ENCODE peak calls at places on chromosome 19, in five cellular contexts. S is GM23248; X is WERI-Rb-1; T is CD4-positive, CD25-positive, alpha-beta regulatory T cell; P is mammary epithelial cell. V is an unnamed sample. For H3K36me3, the result is how much of the 10 kb centered on the place peaks cover.

GRCh38 chr19:17671906-17672305 is 16.2 kb downstream of the UNC13A start:
- DNase-seq in S (peak), P (peak), T (no peak), X (peak), V (peak)

GRCh38 chr19:53519431-53519830 is 18.5 kb upstream of the ZNF331 start:
- DNase-seq in T (no peak), P (no peak), X (no peak), S (peak), V (no peak)

GRCh38 chr19:39858541-39858940 is 12.4 kb upstream of the FBL start:
- DNase-seq in T (no peak), S (no peak), X (no peak), P (no peak), V (no peak)

GRCh38 chr19:51407631-51408131 is 9.8 kb downstream of the SIGLEC10 start:
- DNase-seq in P (peak), S (peak), X (peak), T (no peak), V (no peak)

GRCh38 chr19:30165228-30165813 is 206.9 kb upstream of the ZNF536 start:
- DNase-seq in T (no peak), P (no peak), S (no peak), X (no peak), V (no peak)

GRCh38 chr19:18751571-18751970 is 39.5 kb downstream of the COMP start:
- DNase-seq in X (no peak), T (no peak), P (no peak), S (no peak), V (no peak)

GRCh38 chr19:29837448-29837961 is 25.7 kb downstream of the CCNE1 start:
- DNase-seq in S (no peak), T (peak), P (no peak), X (no peak), V (no peak)

GRCh38 chr19:17079710-17080440 is 4.3 kb downstream of the MYO9B start:
- DNase-seq in S (peak), P (peak), X (peak), T (peak), V (peak)

GRCh38 chr19:12159773-12160414 is 3.0 kb upstream of the ZNF136 start:
- DNase-seq in T (no peak), X (no peak), S (no peak), P (no peak), V (no peak)

GRCh38 chr19:35009424-35010415 is 9.6 kb downstream of the GRAMD1A start:
- DNase-seq in P (no peak), T (no peak), X (no peak), S (no peak), V (no peak)
- H3K36me3 ChIP-seq in P (under half), T (under half), X (half or more), S (under half), V (half or more)

GRCh38 chr19:3248728-3249315 is 24.4 kb downstream of the CELF5 start:
- DNase-seq in X (peak), T (no peak), S (no peak), P (no peak), V (no peak)

GRCh38 chr19:3251229-3251628 is 26.8 kb downstream of the CELF5 start:
- DNase-seq in P (no peak), T (no peak), S (no peak), X (no peak), V (no peak)

GRCh38 chr19:3250675-3251074 is 26.2 kb downstream of the CELF5 start:
- DNase-seq in S (peak), T (peak), P (no peak), X (peak), V (no peak)

GRCh38 chr19:3252650-3253049 is 28.2 kb downstream of the CELF5 start:
- DNase-seq in P (no peak), S (no peak), X (no peak), T (no peak), V (no peak)

DNA sequence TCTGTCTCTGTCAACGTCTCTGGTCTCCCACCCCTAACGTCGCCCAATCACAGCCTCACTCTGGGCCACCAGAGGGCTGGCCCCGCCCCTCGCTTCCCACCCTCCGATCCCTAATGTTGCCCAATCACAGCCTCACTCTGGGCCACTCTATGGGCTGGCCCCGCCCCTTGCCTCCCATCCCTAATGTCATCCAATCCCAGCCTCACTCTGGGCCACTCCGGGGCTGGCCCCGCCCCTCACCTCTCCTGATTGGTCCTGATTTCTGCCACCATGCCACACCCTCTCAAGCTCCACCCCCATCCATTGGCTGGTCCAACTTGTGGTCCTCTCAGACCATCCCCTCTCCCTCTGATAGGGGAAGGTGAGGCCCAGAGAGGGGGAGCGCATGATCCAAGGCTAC is 24.9 kb downstream of the CELF5 start:
- DNase-seq in X (peak), T (no peak), S (no peak), P (no peak), V (no peak)
- H3K36me3 ChIP-seq in X (under half), T (under half), S (under half), P (under half), V (under half)

GRCh38 chr19:23095406-23095805 is 21.4 kb upstream of the ZNF730 start:
- DNase-seq in T (no peak), P (no peak), S (no peak), X (no peak), V (no peak)

GRCh38 chr19:23099966-23100365 is 16.9 kb upstream of the ZNF730 start:
- DNase-seq in T (no peak), S (no peak), P (no peak), X (no peak), V (no peak)

GRCh38 chr19:23098988-23099387 is 17.8 kb upstream of the ZNF730 start:
- DNase-seq in T (no peak), P (peak), X (no peak), S (no peak), V (no peak)

GRCh38 chr19:23101241-23101640 is 15.6 kb upstream of the ZNF730 start:
- DNase-seq in P (peak), T (no peak), X (no peak), S (no peak), V (no peak)

GRCh38 chr19:23098286-23098685 is 18.5 kb upstream of the ZNF730 start:
- DNase-seq in P (no peak), T (no peak), S (no peak), X (no peak), V (no peak)
- H3K36me3 ChIP-seq in P (under half), T (under half), S (under half), X (under half), V (under half)

DNA sequence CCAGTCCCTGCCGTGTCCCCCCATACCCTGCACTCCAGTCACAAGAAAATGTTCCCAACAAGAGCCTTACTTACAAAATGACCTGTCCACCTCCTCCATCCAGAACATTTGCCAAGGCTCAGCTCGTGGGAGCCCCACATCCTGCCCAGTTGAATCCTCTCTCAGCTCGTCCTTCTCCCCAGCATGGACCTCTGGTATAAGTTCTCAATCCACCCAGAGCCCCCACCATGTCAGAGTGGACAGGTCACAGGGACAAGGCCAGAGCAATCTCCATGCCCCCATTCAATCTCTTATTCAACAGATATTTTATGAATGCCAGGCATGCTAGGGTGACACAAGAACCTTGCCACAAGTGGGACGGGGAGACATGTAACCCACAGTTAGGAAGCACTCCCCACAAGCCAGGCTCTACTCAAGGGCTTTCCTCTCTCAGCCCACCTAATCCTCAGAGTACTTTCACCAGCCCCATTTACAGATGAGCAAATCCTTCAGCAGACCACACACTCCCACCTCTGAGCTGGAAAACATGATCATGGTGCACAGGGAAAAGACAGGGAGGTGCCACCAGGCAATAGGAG is 15.1 kb downstream of the DEDD2 start:
- DNase-seq in S (no peak), P (no peak), T (no peak), X (no peak), V (no peak)
- H3K36me3 ChIP-seq in S (under half), P (under half), T (under half), X (half or more), V (half or more)

DNA sequence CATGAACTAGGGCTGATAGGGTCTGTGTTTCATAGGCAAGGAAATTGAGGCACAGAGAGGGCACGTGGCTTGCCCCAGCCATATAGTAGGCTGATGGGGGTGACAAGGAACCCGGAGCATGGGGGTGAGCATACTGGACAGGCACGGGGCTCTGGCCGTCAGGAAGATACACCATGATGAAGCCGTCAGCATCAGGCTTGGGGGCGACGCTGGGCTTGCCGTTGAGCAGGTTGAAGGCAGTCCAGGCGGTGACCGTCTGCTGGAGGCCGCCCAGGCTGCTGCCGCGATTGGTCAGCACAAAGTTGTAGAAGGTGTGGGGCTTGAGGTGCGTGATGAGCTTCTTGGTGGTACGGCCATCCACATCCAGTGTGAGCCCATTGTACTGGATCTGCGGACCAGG is 119.7 kb downstream of the PTPRS start:
- DNase-seq in P (no peak), S (no peak), T (no peak), X (no peak), V (no peak)
- H3K36me3 ChIP-seq in P (under half), S (under half), T (under half), X (half or more), V (under half)

GRCh38 chr19:47190167-47190727 is 40.8 kb downstream of the BBC3 start:
- DNase-seq in P (peak), T (peak), S (peak), X (no peak), V (peak)
- H3K36me3 ChIP-seq in P (under half), T (under half), S (under half), X (half or more), V (half or more)

DNA sequence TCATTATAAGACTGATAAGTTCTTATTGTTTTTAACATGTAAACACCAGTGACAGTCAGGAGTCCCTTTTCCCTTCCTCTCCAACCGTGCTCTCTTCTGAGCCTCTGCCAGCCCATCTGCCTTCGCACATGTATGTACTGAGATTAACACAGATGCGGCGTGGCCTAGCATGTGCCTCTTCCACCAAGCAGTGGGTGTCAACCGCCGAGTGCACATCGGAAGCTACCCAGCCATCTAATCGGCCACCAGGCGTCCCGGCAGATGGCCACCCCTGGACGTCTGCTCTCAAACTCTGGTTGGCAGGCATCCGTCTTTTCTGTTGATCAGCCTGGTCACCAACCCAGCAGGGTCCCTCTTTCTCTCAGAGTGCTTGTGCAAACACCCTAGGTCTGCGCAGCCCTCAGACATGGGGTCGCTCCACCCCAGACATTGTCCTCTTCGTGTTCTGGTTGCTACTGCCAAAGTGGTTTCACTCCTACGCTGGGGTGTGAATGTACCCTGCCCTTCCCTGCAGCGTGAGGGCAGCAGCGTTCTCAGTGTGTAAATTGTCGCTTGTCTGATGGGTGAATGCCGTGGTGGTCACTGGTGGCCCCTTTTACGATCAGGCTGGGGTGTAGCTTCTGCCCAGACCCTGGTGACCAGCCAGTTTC is 57.7 kb upstream of the LDLR start:
- DNase-seq in X (no peak), P (no peak), T (no peak), S (no peak), V (no peak)
- H3K36me3 ChIP-seq in X (half or more), P (under half), T (half or more), S (under half), V (half or more)